ENCODE peak calls at places on chromosomes 12 and 14, in eight cellular contexts. F, G, K, R, U, S, C and V are unnamed samples.
A peak's percentile ranks its signal among the peaks of the same experiment; 100 is the strongest.

GRCh38 chr12:44526655-44527199 is 349.4 kb downstream of the NELL2 start:
- DNase-seq in G (no peak), U (no peak), F (no peak), R (no peak), K (no peak), S (no peak), C (no peak), V (no peak)

GRCh38 chr12:6195665-6196535 is 4.3 kb upstream of the CD9 start:
- DNase-seq in U (peak; percentile 72), F (peak; percentile 81), R (peak; percentile 78), C (peak; percentile 90), G (peak; percentile 82), K (peak; percentile 87), S (peak; percentile 74), V (peak; percentile 84)

GRCh38 chr14:94601961-94602391 is 10.2 kb upstream of the SERPINA3 start:
- DNase-seq in C (no peak), F (no peak), R (no peak), K (peak; percentile 85), U (no peak), G (no peak), S (no peak), V (no peak)

GRCh38 chr14:90513151-90514014 is 116.6 kb downstream of the CALM1 start:
- DNase-seq in K (peak; percentile 78), R (no peak), G (no peak), S (no peak), U (peak; percentile 91), C (no peak), F (peak; percentile 99), V (no peak)

GRCh38 chr14:106455026-106455425 is 928.6 kb downstream of the TMEM121 start:
- DNase-seq in K (no peak), C (no peak), S (no peak), U (no peak), R (no peak), F (no peak), G (no peak), V (no peak)

GRCh38 chr14:78286210-78286609 is 116.0 kb downstream of the NRXN3 start:
- DNase-seq in F (no peak), R (no peak), C (no peak), G (no peak), K (no peak), U (no peak), S (no peak), V (no peak)

GRCh38 chr12:87809916-87810315 is 219.3 kb downstream of the C12orf50 start:
- DNase-seq in C (no peak), G (no peak), K (no peak), R (no peak), F (no peak), U (no peak), S (no peak), V (no peak)

GRCh38 chr14:77200406-77200985 is 18.9 kb downstream of the TMEM63C start:
- DNase-seq in F (no peak), U (no peak), C (no peak), R (no peak), S (no peak), G (no peak), K (no peak), V (no peak)

GRCh38 chr14:68932219-68932618 is 46.9 kb downstream of the ACTN1 start:
- DNase-seq in R (no peak), C (no peak), G (no peak), F (no peak), K (no peak), S (no peak), U (no peak), V (no peak)

GRCh38 chr12:108394196-108394595 is 55.1 kb upstream of the CMKLR1 start:
- DNase-seq in R (no peak), S (no peak), K (peak; percentile 75), C (no peak), F (no peak), G (no peak), U (peak; percentile 69), V (no peak)

GRCh38 chr12:53743277-53744129 is 8.3 kb downstream of the CISTR start:
- DNase-seq in C (peak; percentile 83), F (peak; percentile 70), R (peak; percentile 55), U (no peak), K (no peak), G (peak; percentile 85), S (peak; percentile 38), V (peak; percentile 82)

GRCh38 chr12:62799126-62799736 is 135.7 kb downstream of the PPM1H start:
- DNase-seq in F (peak; percentile 84), K (no peak), S (peak; percentile 9), U (peak; percentile 37), R (peak; percentile 57), G (peak; percentile 82), C (peak; percentile 68), V (peak; percentile 86)

GRCh38 chr12:4214912-4215861 is 58.4 kb upstream of the CCND2 start:
- DNase-seq in S (peak; percentile 25), K (peak; percentile 89), G (no peak), C (peak; percentile 60), U (no peak), F (no peak), R (peak; percentile 23), V (peak; percentile 52)

GRCh38 chr14:71416392-71416791 is 509.1 kb downstream of the PCNX1 start:
- DNase-seq in S (no peak), G (no peak), U (no peak), F (no peak), K (no peak), C (no peak), R (no peak), V (no peak)

GRCh38 chr12:74412607-74413230 is 124.9 kb upstream of the ATXN7L3B start:
- DNase-seq in R (no peak), S (no peak), F (peak; percentile 31), K (no peak), U (no peak), G (peak; percentile 6), C (no peak), V (peak; percentile 62)

GRCh38 chr14:59664741-59665140 is 88.1 kb upstream of the CCDC175 start:
- DNase-seq in S (no peak), F (peak; percentile 5), G (no peak), K (no peak), U (no peak), R (no peak), C (no peak), V (no peak)

GRCh38 chr12:125193798-125194562 is 128.7 kb downstream of the AACS start:
- DNase-seq in C (no peak), R (no peak), S (no peak), G (no peak), F (peak; percentile 20), U (no peak), K (no peak), V (no peak)

GRCh38 chr12:89067436-89067835 is 284.9 kb downstream of the DUSP6 start:
- DNase-seq in F (no peak), G (no peak), C (no peak), U (no peak), R (no peak), K (no peak), S (no peak), V (no peak)

GRCh38 chr14:69980457-69981414 is 101.5 kb downstream of the SMOC1 start:
- DNase-seq in U (no peak), G (peak; percentile 38), R (no peak), S (no peak), F (no peak), K (no peak), C (no peak), V (no peak)

GRCh38 chr14:65310568-65310967 is 102.0 kb upstream of the FUT8 start:
- DNase-seq in C (no peak), K (no peak), S (no peak), R (no peak), U (no peak), F (no peak), G (no peak), V (no peak)

GRCh38 chr12:54680374-54680773 is 32.2 kb upstream of the DCD start:
- DNase-seq in F (no peak), C (peak; percentile 53), U (no peak), G (no peak), S (peak; percentile 21), R (peak; percentile 34), K (no peak), V (peak; percentile 67)